ENCODE peak calls at places on chromosomes 5 and 9, in ten cellular contexts. B, N, K, F, W, Y, O, J, U and Z are unnamed samples.

GRCh38 chr9:93288891-93289883 is 105.2 kb downstream of the WNK2 start:
- DNase-seq in B (no peak), N (no peak), K (no peak), F (no peak), W (no peak), Y (no peak), O (no peak), J (no peak), U (no peak), Z (peak)

GRCh38 chr5:1523793-1524480 is at the start of gene LPCAT1:
- DNase-seq in B (peak), N (peak), K (peak), F (peak), W (peak), Y (peak), O (peak), J (peak), U (peak), Z (peak)

GRCh38 chr9:112777914-112778313 is 27.4 kb downstream of the SNX30 start:
- DNase-seq in B (no peak), N (no peak), K (no peak), F (no peak), W (no peak), Y (no peak), O (no peak), J (no peak), U (no peak), Z (no peak)

GRCh38 chr9:96491079-96491879 is 41.3 kb downstream of the HABP4 start:
- DNase-seq in B (peak), N (no peak), K (peak), F (no peak), W (no peak), Y (peak), O (no peak), J (no peak), U (no peak), Z (no peak)

GRCh38 chr9:107688728-107689127 is 199.2 kb upstream of the KLF4 start:
- DNase-seq in B (no peak), N (no peak), K (no peak), F (no peak), W (no peak), Y (no peak), O (no peak), J (no peak), U (no peak), Z (no peak)

GRCh38 chr5:59810041-59810440 is 83.5 kb downstream of the PDE4D start:
- DNase-seq in B (peak), N (peak), K (peak), F (peak), W (peak), Y (peak), O (peak), J (peak), U (peak), Z (peak)

GRCh38 chr9:12923472-12924009 is 148.7 kb downstream of the LURAP1L start:
- DNase-seq in B (no peak), N (no peak), K (no peak), F (no peak), W (no peak), Y (no peak), O (no peak), J (no peak), U (no peak), Z (peak)

GRCh38 chr5:13955896-13956295 is 11.4 kb upstream of the DNAH5 start:
- DNase-seq in B (no peak), N (no peak), K (no peak), F (no peak), W (no peak), Y (no peak), O (no peak), J (no peak), U (no peak), Z (no peak)

GRCh38 chr9:89978185-89978584 is 373.4 kb downstream of the GADD45G start:
- DNase-seq in B (no peak), N (peak), K (no peak), F (no peak), W (no peak), Y (no peak), O (no peak), J (peak), U (no peak), Z (no peak)